ENCODE peak calls at places on chromosomes 12 and 14, in six cellular contexts. One of them, this sample, is unnamed.
A peak's percentile ranks its signal among the peaks of the same experiment; 100 is the strongest.

GRCh38 chr12:105920161-105920684 is 218.5 kb downstream of the NUAK1 start:
- DNase-seq in testis: peak; percentile 67
- DNase-seq in right lobe of liver: no peak
- DNase-seq in DND-41: no peak
- DNase-seq in tibial artery: no peak
- DNase-seq in adrenal gland: no peak
- DNase-seq in this sample: no peak

GRCh38 chr14:37807722-37808121 is 212.3 kb downstream of the TTC6 start:
- DNase-seq in tibial artery: no peak
- DNase-seq in right lobe of liver: no peak
- DNase-seq in DND-41: no peak
- DNase-seq in adrenal gland: no peak
- DNase-seq in testis: no peak
- DNase-seq in this sample: no peak

GRCh38 chr14:89415139-89415538 is 1.9 kb downstream of the FOXN3 start:
- DNase-seq in testis: no peak
- DNase-seq in right lobe of liver: no peak
- DNase-seq in tibial artery: no peak
- DNase-seq in DND-41: no peak
- DNase-seq in adrenal gland: no peak
- DNase-seq in this sample: no peak

GRCh38 chr14:70663707-70664179 is 22.0 kb downstream of the TTC9 start:
- DNase-seq in adrenal gland: peak; percentile 83
- DNase-seq in tibial artery: no peak
- DNase-seq in right lobe of liver: peak; percentile 77
- DNase-seq in DND-41: no peak
- DNase-seq in testis: no peak
- DNase-seq in this sample: peak; percentile 59

GRCh38 chr12:38175538-38175937 is 141.0 kb upstream of the ALG10B start:
- DNase-seq in DND-41: no peak
- DNase-seq in right lobe of liver: no peak
- DNase-seq in adrenal gland: no peak
- DNase-seq in testis: no peak
- DNase-seq in tibial artery: no peak
- DNase-seq in this sample: no peak

GRCh38 chr12:76018111-76018510 is 13.5 kb downstream of the PHLDA1 start:
- DNase-seq in right lobe of liver: no peak
- DNase-seq in adrenal gland: no peak
- DNase-seq in testis: no peak
- DNase-seq in tibial artery: no peak
- DNase-seq in DND-41: no peak
- DNase-seq in this sample: no peak

GRCh38 chr12:44847888-44848770 is 28.0 kb downstream of the NELL2 start:
- DNase-seq in adrenal gland: no peak
- DNase-seq in tibial artery: no peak
- DNase-seq in testis: no peak
- DNase-seq in right lobe of liver: no peak
- DNase-seq in DND-41: peak; percentile 86
- DNase-seq in this sample: peak; percentile 32

GRCh38 chr12:79983492-79983891 is 48.6 kb upstream of the PPP1R12A start:
- DNase-seq in right lobe of liver: no peak
- DNase-seq in testis: no peak
- DNase-seq in DND-41: no peak
- DNase-seq in tibial artery: no peak
- DNase-seq in adrenal gland: no peak
- DNase-seq in this sample: no peak

GRCh38 chr14:31395119-31395518 is 25.2 kb downstream of the HEATR5A start:
- DNase-seq in right lobe of liver: no peak
- DNase-seq in tibial artery: no peak
- DNase-seq in adrenal gland: no peak
- DNase-seq in testis: no peak
- DNase-seq in DND-41: no peak
- DNase-seq in this sample: no peak

GRCh38 chr14:32711103-32711680 is 227.5 kb upstream of the NPAS3 start:
- DNase-seq in DND-41: peak; percentile 31
- DNase-seq in tibial artery: no peak
- DNase-seq in right lobe of liver: no peak
- DNase-seq in adrenal gland: no peak
- DNase-seq in testis: peak; percentile 61
- DNase-seq in this sample: no peak

GRCh38 chr14:103607039-103607668 is 21.9 kb upstream of the KLC1 start:
- DNase-seq in right lobe of liver: peak; percentile 65
- DNase-seq in adrenal gland: peak; percentile 79
- DNase-seq in DND-41: peak; percentile 83
- DNase-seq in testis: peak; percentile 71
- DNase-seq in tibial artery: peak; percentile 86
- DNase-seq in this sample: peak; percentile 81

GRCh38 chr14:31339743-31340142 is 80.6 kb downstream of the HEATR5A start:
- DNase-seq in DND-41: no peak
- DNase-seq in adrenal gland: no peak
- DNase-seq in testis: no peak
- DNase-seq in right lobe of liver: no peak
- DNase-seq in tibial artery: no peak
- DNase-seq in this sample: no peak

GRCh38 chr14:96246535-96246839 is 9.5 kb upstream of the BDKRB1 start:
- DNase-seq in testis: no peak
- DNase-seq in tibial artery: no peak
- DNase-seq in adrenal gland: peak; percentile 29
- DNase-seq in DND-41: no peak
- DNase-seq in right lobe of liver: no peak
- DNase-seq in this sample: no peak

GRCh38 chr12:55697686-55698085 is 10.0 kb downstream of the ITGA7 start:
- DNase-seq in DND-41: no peak
- DNase-seq in tibial artery: peak; percentile 37
- DNase-seq in right lobe of liver: no peak
- DNase-seq in adrenal gland: no peak
- DNase-seq in testis: no peak
- DNase-seq in this sample: no peak

GRCh38 chr12:96824074-96824837 is 82.8 kb upstream of the NEDD1 start:
- DNase-seq in tibial artery: no peak
- DNase-seq in testis: no peak
- DNase-seq in DND-41: no peak
- DNase-seq in right lobe of liver: no peak
- DNase-seq in adrenal gland: no peak
- DNase-seq in this sample: peak; percentile 4

GRCh38 chr12:121893901-121894540 is 5.4 kb downstream of the PSMD9 start:
- DNase-seq in adrenal gland: peak; percentile 37
- DNase-seq in right lobe of liver: no peak
- DNase-seq in testis: no peak
- DNase-seq in tibial artery: no peak
- DNase-seq in DND-41: peak; percentile 36
- DNase-seq in this sample: no peak

GRCh38 chr14:50954811-50955372 is 10.6 kb upstream of the PYGL start:
- DNase-seq in DND-41: no peak
- DNase-seq in right lobe of liver: no peak
- DNase-seq in adrenal gland: no peak
- DNase-seq in tibial artery: no peak
- DNase-seq in testis: no peak
- DNase-seq in this sample: no peak

GRCh38 chr12:54304187-54304810 is 3.5 kb upstream of the NFE2 start:
- DNase-seq in adrenal gland: peak; percentile 76
- DNase-seq in testis: peak; percentile 37
- DNase-seq in DND-41: peak; percentile 90
- DNase-seq in right lobe of liver: peak; percentile 86
- DNase-seq in tibial artery: peak; percentile 85
- DNase-seq in this sample: no peak

GRCh38 chr12:1064317-1064716 is 73.3 kb downstream of the ERC1 start:
- DNase-seq in testis: no peak
- DNase-seq in DND-41: no peak
- DNase-seq in right lobe of liver: no peak
- DNase-seq in tibial artery: no peak
- DNase-seq in adrenal gland: no peak
- DNase-seq in this sample: no peak

GRCh38 chr12:4025420-4026358 is 152.5 kb upstream of the PARP11 start:
- DNase-seq in tibial artery: no peak
- DNase-seq in DND-41: no peak
- DNase-seq in adrenal gland: peak; percentile 78
- DNase-seq in right lobe of liver: peak; percentile 31
- DNase-seq in testis: no peak
- DNase-seq in this sample: no peak

GRCh38 chr12:4027412-4027811 is 154.2 kb upstream of the PARP11 start:
- DNase-seq in testis: no peak
- DNase-seq in right lobe of liver: peak; percentile 29
- DNase-seq in adrenal gland: no peak
- DNase-seq in DND-41: peak; percentile 37
- DNase-seq in tibial artery: no peak
- DNase-seq in this sample: no peak

GRCh38 chr12:4026476-4026875 is 153.3 kb upstream of the PARP11 start:
- DNase-seq in DND-41: no peak
- DNase-seq in tibial artery: no peak
- DNase-seq in testis: no peak
- DNase-seq in adrenal gland: peak; percentile 38
- DNase-seq in right lobe of liver: no peak
- DNase-seq in this sample: no peak

DNA sequence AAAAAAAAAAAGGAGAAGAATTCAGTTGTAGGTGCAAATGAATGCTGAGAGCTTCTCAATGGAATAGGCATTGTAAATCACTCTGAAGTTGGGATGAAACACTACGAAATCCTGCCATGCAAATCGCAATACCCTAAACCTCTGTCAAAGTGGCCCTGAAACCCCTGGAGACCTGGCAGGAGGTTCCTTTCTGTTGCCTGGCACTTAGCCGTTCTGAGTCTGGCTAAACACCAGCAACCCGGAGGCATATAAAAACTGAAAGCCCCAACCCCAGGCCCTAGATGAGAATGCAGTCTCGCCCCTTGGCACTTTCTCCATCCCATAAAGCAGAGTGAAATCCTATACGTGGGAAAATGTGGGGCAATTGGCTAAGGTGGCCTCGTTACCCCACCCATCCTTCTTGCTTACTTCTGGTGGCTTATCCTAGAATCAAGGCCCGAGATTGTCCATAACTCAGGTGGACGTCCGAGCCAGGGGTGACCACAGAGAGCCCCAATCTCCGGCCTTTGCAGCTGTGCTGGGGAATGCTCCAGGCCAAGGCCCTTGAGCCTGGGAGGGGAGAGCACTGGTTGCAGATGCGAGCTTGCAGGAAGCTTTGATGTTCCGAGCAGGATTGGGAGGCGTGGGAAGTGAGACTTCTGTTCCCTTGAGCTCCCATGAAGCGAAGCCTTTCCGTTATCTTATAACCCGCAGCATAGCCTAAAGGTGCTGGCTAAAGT is 151.7 kb upstream of the PARP11 start:
- DNase-seq in DND-41: no peak
- DNase-seq in right lobe of liver: no peak
- DNase-seq in adrenal gland: no peak
- DNase-seq in tibial artery: no peak
- DNase-seq in testis: no peak
- DNase-seq in this sample: no peak
- H3K4me3 ChIP-seq in DND-41: no peak overlapping the region
- H3K4me3 ChIP-seq in right lobe of liver: no peak overlapping the region
- H3K4me3 ChIP-seq in adrenal gland: no peak overlapping the region
- H3K4me3 ChIP-seq in tibial artery: no peak overlapping the region
- H3K4me3 ChIP-seq in testis: no peak overlapping the region
- H3K4me3 ChIP-seq in this sample: no peak overlapping the region

DNA sequence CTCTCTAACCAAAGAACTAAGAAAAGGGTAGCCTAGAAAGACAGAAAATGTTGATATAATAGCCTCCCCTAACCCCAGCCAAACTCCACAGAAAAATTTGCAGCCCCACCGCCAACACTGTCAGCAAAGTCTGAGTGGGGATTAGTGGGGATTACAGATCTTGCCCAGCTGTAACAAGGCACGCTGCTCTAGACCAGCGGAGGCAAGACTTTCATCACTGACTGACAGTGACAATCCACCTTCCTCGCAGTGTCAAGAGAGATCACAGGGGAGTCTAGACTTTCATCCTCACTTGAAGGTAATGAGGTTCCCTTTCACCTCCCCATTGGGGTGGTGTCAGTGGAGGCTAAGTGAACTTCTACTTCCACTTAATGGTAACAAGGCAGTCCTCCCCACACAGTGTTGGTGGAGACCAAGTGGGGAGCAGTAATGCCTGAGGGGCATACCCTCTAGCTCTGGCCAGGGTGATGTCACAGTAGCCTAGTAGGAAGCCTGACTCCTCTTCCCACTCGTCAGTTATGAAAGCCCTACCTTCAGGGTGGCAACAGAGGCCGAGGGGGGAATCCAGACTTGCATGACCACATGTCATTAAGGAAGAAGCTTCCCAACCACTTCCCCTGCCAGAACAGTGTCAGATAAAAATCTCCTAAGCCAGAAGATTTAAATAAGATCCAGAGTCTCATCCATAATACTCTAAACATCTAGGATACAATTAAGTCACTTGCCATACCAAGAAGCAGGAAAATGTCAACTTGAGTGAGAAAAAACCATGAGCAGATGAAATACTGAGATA is 91.7 kb upstream of the RASSF8 start:
- DNase-seq in right lobe of liver: no peak
- DNase-seq in adrenal gland: no peak
- DNase-seq in DND-41: no peak
- DNase-seq in tibial artery: no peak
- DNase-seq in testis: no peak
- DNase-seq in this sample: no peak
- H3K36me3 ChIP-seq in right lobe of liver: no peaks in the 10 kb centered on the region
- H3K36me3 ChIP-seq in adrenal gland: no peaks in the 10 kb centered on the region
- H3K36me3 ChIP-seq in DND-41: no peaks in the 10 kb centered on the region
- H3K36me3 ChIP-seq in tibial artery: no peaks in the 10 kb centered on the region
- H3K36me3 ChIP-seq in testis: no peaks in the 10 kb centered on the region
- H3K36me3 ChIP-seq in this sample: no peaks in the 10 kb centered on the region

DNA sequence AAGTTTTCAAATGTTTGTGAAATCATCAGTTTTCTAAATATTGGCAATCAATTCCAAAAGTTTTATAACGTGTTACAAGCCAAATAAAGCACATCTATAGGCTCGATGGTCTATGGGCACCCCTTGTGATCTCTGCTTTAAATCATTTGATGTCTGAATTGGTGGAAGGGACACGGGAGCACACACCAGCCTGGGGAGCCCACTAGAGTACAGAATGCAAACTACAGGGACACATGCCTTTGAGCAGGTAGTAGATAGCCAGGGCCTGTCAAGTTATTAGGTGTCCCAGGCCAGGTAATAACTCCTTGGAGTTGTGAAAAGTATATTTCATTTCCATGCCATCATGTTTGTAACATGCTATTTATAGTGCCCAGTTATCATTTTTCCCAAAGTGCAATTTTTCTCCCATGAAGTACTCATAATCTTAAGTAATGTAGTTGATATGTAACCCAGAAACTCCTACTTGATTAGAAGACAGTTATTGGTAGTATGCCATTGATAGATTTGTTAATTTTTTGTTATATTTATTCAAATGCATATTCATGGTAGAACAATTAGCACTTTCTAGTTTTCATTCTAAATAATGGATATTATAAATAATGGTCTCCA is 97.0 kb upstream of the FGD4 start:
- DNase-seq in testis: no peak
- DNase-seq in adrenal gland: no peak
- DNase-seq in right lobe of liver: peak; percentile 24
- DNase-seq in tibial artery: no peak
- DNase-seq in DND-41: no peak
- DNase-seq in this sample: peak; percentile 50
- TF ChIP-seq CTCF in testis: no peak
- TF ChIP-seq CTCF in adrenal gland: peak; percentile 49
- TF ChIP-seq CTCF in right lobe of liver: peak; percentile 51
- TF ChIP-seq CTCF in tibial artery: no peak
- TF ChIP-seq CTCF in DND-41: peak; percentile 27
- TF ChIP-seq CTCF in this sample: peak; percentile 94

DNA sequence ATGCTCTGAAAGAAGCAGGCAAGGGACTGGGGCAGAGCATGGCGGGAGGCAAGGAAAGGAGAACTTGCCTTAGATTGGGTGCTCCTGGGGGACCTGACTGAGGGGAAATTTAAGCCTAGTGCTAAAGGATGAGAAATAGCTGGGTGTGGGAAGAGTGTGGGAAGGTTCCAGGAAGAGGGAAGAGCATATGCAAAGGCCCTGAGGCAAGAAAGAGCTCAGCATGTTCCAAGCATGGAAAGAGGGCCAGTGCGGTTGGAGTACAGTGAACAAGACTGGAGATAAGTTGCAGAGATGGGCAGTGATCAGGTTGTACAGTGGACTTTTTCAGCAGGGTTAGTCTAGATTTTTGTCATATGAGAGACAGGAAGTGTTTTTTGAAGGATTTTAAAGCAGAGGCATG is 9.0 kb downstream of the CLSTN3 start:
- DNase-seq in adrenal gland: no peak
- DNase-seq in right lobe of liver: no peak
- DNase-seq in tibial artery: no peak
- DNase-seq in testis: no peak
- DNase-seq in DND-41: no peak
- DNase-seq in this sample: no peak
- H3K4me3 ChIP-seq in adrenal gland: no peak overlapping the region
- H3K4me3 ChIP-seq in right lobe of liver: no peak overlapping the region
- H3K4me3 ChIP-seq in tibial artery: no peak overlapping the region
- H3K4me3 ChIP-seq in testis: no peak overlapping the region
- H3K4me3 ChIP-seq in DND-41: no peak overlapping the region
- H3K4me3 ChIP-seq in this sample: no peak overlapping the region

This sample was measured in GM06990.